ENCODE peak calls at places on chromosomes 7 and 10, in seven cellular contexts. One of them, this sample, is unnamed.

GRCh38 chr10:63431962-63432797 is 33.6 kb downstream of the JMJD1C start:
- DNase-seq in NB4: peak
- DNase-seq in transverse colon: no peak
- DNase-seq in heart left ventricle: no peak
- DNase-seq in prostate gland: no peak
- DNase-seq in ovary: no peak
- DNase-seq in spleen: no peak
- DNase-seq in this sample: no peak

GRCh38 chr7:9778367-9778766 is 1195.3 kb upstream of the PHF14 start:
- DNase-seq in prostate gland: no peak
- DNase-seq in NB4: no peak
- DNase-seq in ovary: no peak
- DNase-seq in transverse colon: no peak
- DNase-seq in spleen: no peak
- DNase-seq in heart left ventricle: no peak
- DNase-seq in this sample: no peak

GRCh38 chr7:135490783-135491182 is 19.1 kb downstream of the CNOT4 start:
- DNase-seq in prostate gland: no peak
- DNase-seq in NB4: no peak
- DNase-seq in ovary: no peak
- DNase-seq in transverse colon: no peak
- DNase-seq in heart left ventricle: no peak
- DNase-seq in spleen: no peak
- DNase-seq in this sample: peak

GRCh38 chr10:77416327-77417135 is 221.1 kb downstream of the KCNMA1 start:
- DNase-seq in prostate gland: no peak
- DNase-seq in spleen: no peak
- DNase-seq in transverse colon: no peak
- DNase-seq in NB4: no peak
- DNase-seq in heart left ventricle: no peak
- DNase-seq in ovary: no peak
- DNase-seq in this sample: no peak

GRCh38 chr7:28993371-28993770 is 35.2 kb upstream of the TRIL start:
- DNase-seq in prostate gland: no peak
- DNase-seq in transverse colon: no peak
- DNase-seq in spleen: no peak
- DNase-seq in ovary: no peak
- DNase-seq in heart left ventricle: no peak
- DNase-seq in NB4: no peak
- DNase-seq in this sample: no peak

GRCh38 chr10:126351021-126351420 is 37.3 kb downstream of the ADAM12 start:
- DNase-seq in NB4: no peak
- DNase-seq in heart left ventricle: no peak
- DNase-seq in transverse colon: no peak
- DNase-seq in spleen: no peak
- DNase-seq in prostate gland: no peak
- DNase-seq in ovary: no peak
- DNase-seq in this sample: no peak

GRCh38 chr7:30564243-30564892 is 30.3 kb upstream of the GARS1 start:
- DNase-seq in heart left ventricle: peak
- DNase-seq in transverse colon: peak
- DNase-seq in NB4: peak
- DNase-seq in spleen: peak
- DNase-seq in prostate gland: peak
- DNase-seq in ovary: peak
- DNase-seq in this sample: peak

GRCh38 chr10:122381680-122382079 is 7.2 kb downstream of the PLEKHA1 start:
- DNase-seq in spleen: no peak
- DNase-seq in NB4: no peak
- DNase-seq in transverse colon: no peak
- DNase-seq in prostate gland: no peak
- DNase-seq in heart left ventricle: no peak
- DNase-seq in ovary: no peak
- DNase-seq in this sample: no peak

GRCh38 chr7:101926265-101926664 is 108.8 kb downstream of the CUX1 start:
- DNase-seq in ovary: no peak
- DNase-seq in transverse colon: no peak
- DNase-seq in NB4: no peak
- DNase-seq in spleen: peak
- DNase-seq in heart left ventricle: no peak
- DNase-seq in prostate gland: no peak
- DNase-seq in this sample: no peak

DNA sequence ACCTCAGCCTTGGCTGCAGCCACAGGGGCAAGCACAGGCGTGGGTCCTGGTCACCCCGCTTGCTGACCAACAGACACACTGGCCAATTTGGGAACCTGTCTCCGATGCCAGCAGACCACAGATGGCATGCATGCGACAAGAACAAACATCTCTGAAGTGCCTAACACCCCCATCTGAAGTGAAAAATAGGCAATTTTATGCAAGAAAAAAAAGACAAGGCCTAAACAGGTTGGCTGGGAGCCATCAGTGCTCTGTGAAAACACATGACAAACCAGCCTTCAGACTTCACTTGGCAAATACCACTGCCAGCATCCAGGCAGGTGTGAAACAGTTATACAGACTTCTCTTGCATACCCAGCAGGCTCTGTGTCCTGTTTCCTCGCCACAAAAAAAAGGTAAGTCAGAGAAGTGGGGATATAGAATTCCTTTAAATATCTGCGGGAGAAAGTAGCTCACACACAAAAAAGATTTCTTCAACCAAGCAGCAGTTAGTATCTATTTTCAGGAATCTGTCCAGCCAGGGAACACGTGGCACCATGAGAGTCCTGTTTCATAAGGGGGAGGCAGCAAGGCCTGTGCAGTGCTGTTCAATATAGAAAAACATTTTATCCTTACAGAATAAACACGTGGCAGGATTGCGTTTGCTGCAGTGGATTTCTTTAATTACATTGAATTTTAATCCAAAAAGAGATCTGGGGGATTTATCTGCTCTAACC is 293.4 kb upstream of the MKLN1 start:
- DNase-seq in NB4: no peak
- DNase-seq in ovary: no peak
- DNase-seq in prostate gland: no peak
- DNase-seq in spleen: no peak
- DNase-seq in heart left ventricle: no peak
- DNase-seq in transverse colon: no peak
- DNase-seq in this sample: no peak
- TF ChIP-seq POLR2A in NB4: no peak
- TF ChIP-seq POLR2A in ovary: no peak
- TF ChIP-seq POLR2A in prostate gland: no peak
- TF ChIP-seq POLR2A in spleen: no peak
- TF ChIP-seq POLR2A in heart left ventricle: no peak
- TF ChIP-seq POLR2A in transverse colon: no peak
- TF ChIP-seq POLR2A in this sample: no peak

GRCh38 chr10:113221756-113222168 is 271.7 kb downstream of the TCF7L2 start:
- DNase-seq in spleen: no peak
- DNase-seq in NB4: no peak
- DNase-seq in prostate gland: no peak
- DNase-seq in transverse colon: no peak
- DNase-seq in heart left ventricle: no peak
- DNase-seq in ovary: no peak
- DNase-seq in this sample: no peak
- TF ChIP-seq POLR2A in spleen: no peak
- TF ChIP-seq POLR2A in NB4: no peak
- TF ChIP-seq POLR2A in prostate gland: no peak
- TF ChIP-seq POLR2A in transverse colon: no peak
- TF ChIP-seq POLR2A in heart left ventricle: no peak
- TF ChIP-seq POLR2A in ovary: no peak
- TF ChIP-seq POLR2A in this sample: no peak

GRCh38 chr10:74587109-74587508 is 239.3 kb upstream of the KAT6B start:
- DNase-seq in ovary: no peak
- DNase-seq in heart left ventricle: no peak
- DNase-seq in NB4: no peak
- DNase-seq in prostate gland: no peak
- DNase-seq in transverse colon: no peak
- DNase-seq in spleen: no peak
- DNase-seq in this sample: no peak

GRCh38 chr10:74589226-74589673 is 237.2 kb upstream of the KAT6B start:
- DNase-seq in prostate gland: peak
- DNase-seq in spleen: peak
- DNase-seq in ovary: peak
- DNase-seq in transverse colon: peak
- DNase-seq in NB4: peak
- DNase-seq in heart left ventricle: peak
- DNase-seq in this sample: peak

GRCh38 chr10:74586088-74586585 is 240.3 kb upstream of the KAT6B start:
- DNase-seq in heart left ventricle: no peak
- DNase-seq in ovary: no peak
- DNase-seq in transverse colon: no peak
- DNase-seq in spleen: no peak
- DNase-seq in NB4: peak
- DNase-seq in prostate gland: peak
- DNase-seq in this sample: no peak

GRCh38 chr10:74585231-74586087 is 240.9 kb upstream of the KAT6B start:
- DNase-seq in spleen: no peak
- DNase-seq in transverse colon: no peak
- DNase-seq in prostate gland: peak
- DNase-seq in heart left ventricle: no peak
- DNase-seq in ovary: no peak
- DNase-seq in NB4: no peak
- DNase-seq in this sample: no peak
- TF ChIP-seq POLR2A in spleen: no peak
- TF ChIP-seq POLR2A in transverse colon: no peak
- TF ChIP-seq POLR2A in prostate gland: no peak
- TF ChIP-seq POLR2A in heart left ventricle: no peak
- TF ChIP-seq POLR2A in ovary: no peak
- TF ChIP-seq POLR2A in NB4: no peak
- TF ChIP-seq POLR2A in this sample: no peak

GRCh38 chr10:3774018-3774813 is 10.8 kb downstream of the KLF6 start:
- DNase-seq in prostate gland: no peak
- DNase-seq in spleen: no peak
- DNase-seq in transverse colon: no peak
- DNase-seq in ovary: no peak
- DNase-seq in NB4: no peak
- DNase-seq in heart left ventricle: no peak
- DNase-seq in this sample: peak
- TF ChIP-seq POLR2A in prostate gland: no peak
- TF ChIP-seq POLR2A in spleen: no peak
- TF ChIP-seq POLR2A in transverse colon: no peak
- TF ChIP-seq POLR2A in ovary: no peak
- TF ChIP-seq POLR2A in NB4: no peak
- TF ChIP-seq POLR2A in heart left ventricle: no peak
- TF ChIP-seq POLR2A in this sample: no peak

GRCh38 chr10:29409241-29410051 is 120.6 kb downstream of the LYZL1 start:
- DNase-seq in heart left ventricle: peak
- DNase-seq in prostate gland: peak
- DNase-seq in NB4: peak
- DNase-seq in ovary: peak
- DNase-seq in transverse colon: peak
- DNase-seq in spleen: peak
- DNase-seq in this sample: peak
- TF ChIP-seq POLR2A in heart left ventricle: peak
- TF ChIP-seq POLR2A in prostate gland: peak
- TF ChIP-seq POLR2A in NB4: no peak
- TF ChIP-seq POLR2A in ovary: peak
- TF ChIP-seq POLR2A in transverse colon: peak
- TF ChIP-seq POLR2A in spleen: no peak
- TF ChIP-seq POLR2A in this sample: peak

DNA sequence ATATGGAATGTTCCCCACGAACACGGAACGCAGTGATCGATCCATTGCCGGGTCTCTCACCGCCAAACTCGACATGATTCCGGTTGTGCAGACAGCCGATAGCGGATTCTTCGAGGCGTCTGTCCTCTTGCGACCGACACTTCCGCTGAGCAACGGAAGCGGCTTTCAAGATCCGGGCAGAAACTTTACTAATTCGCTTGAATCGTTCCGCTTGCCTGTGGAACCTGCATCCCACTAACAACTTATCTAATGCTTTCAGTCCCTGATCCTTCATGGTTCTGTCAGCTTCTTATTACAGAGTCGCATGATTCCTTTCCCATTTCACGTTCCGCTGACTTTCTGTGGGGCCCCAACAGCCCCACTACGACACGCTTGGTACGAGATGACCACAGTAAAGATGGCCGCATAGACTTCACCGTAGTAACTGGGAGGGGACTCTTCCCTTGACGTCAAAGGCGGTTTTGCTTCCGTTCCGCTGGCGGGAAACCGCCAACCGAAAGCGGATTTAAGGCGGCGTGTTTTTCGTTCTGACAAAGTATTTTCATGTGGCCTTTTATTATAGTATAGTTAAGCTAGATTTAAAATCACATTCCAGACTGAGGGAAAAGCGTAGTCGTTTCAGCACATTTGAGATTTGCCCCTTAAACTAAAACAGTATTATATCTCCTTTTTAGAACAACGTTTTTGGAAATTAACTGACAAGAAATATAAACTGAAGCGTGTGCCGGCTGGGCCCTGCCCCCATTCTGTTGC is at the start of gene CSTF2T:
- DNase-seq in prostate gland: peak
- DNase-seq in spleen: peak
- DNase-seq in ovary: peak
- DNase-seq in NB4: peak
- DNase-seq in transverse colon: peak
- DNase-seq in heart left ventricle: peak
- DNase-seq in this sample: peak
- TF ChIP-seq POLR2A in prostate gland: peak
- TF ChIP-seq POLR2A in spleen: no peak
- TF ChIP-seq POLR2A in ovary: peak
- TF ChIP-seq POLR2A in NB4: peak
- TF ChIP-seq POLR2A in transverse colon: peak
- TF ChIP-seq POLR2A in heart left ventricle: peak
- TF ChIP-seq POLR2A in this sample: peak

DNA sequence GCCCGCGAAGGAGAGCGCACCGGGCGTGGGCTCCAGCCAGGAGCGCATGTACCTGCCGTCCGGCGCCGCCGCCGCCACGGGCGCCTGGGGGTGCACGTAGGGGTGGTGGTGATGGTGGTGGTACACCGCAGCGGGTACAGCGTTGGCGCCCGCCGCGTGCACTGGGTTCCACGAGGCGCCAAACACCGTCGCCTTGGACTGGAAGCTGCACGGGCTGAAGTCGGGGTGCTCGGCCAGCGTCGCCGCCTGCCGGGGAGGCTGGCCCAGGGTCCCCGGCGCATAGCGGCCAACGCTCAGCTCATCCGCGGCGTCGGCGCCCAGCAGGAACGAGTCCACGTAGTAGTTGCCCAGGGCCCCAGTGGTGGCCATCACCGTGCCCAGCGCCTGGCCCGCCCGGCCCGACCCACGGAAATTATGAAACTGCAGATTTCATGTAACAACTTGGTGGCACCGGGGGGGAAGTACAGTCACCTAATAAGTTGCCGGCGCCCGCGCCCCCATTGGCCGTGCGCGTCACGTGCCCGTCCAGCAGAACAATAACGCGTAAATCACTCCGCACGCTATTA is at the start of gene HOXA9:
- DNase-seq in transverse colon: peak
- DNase-seq in NB4: no peak
- DNase-seq in prostate gland: peak
- DNase-seq in heart left ventricle: peak
- DNase-seq in ovary: no peak
- DNase-seq in spleen: peak
- DNase-seq in this sample: peak
- TF ChIP-seq POLR2A in transverse colon: peak
- TF ChIP-seq POLR2A in NB4: no peak
- TF ChIP-seq POLR2A in prostate gland: peak
- TF ChIP-seq POLR2A in heart left ventricle: no peak
- TF ChIP-seq POLR2A in ovary: no peak
- TF ChIP-seq POLR2A in spleen: no peak
- TF ChIP-seq POLR2A in this sample: no peak